ENCODE peak calls at places on chromosomes 13 and 19, in four cellular contexts. F is IMR-90, C is neuronal stem cell, P is trophoblast cell. A is an unnamed sample.

GRCh38 chr13:77184455-77184854 is 142.4 kb downstream of the MYCBP2 start:
- DNase-seq in F (no peak), C (no peak), P (peak; percentile 15), A (no peak)

GRCh38 chr19:7213628-7214328 is 80.4 kb downstream of the INSR start:
- DNase-seq in F (no peak), C (no peak), P (peak; percentile 21), A (no peak)

GRCh38 chr19:29610213-29610573 is 4.1 kb downstream of the POP4 start:
- DNase-seq in F (no peak), C (no peak), P (no peak), A (no peak)

GRCh38 chr19:31675187-31675913 is 326.1 kb upstream of the TSHZ3 start:
- DNase-seq in F (peak; percentile 59), C (no peak), P (no peak), A (no peak)

GRCh38 chr13:77502104-77502720 is 33.3 kb upstream of the SCEL start:
- DNase-seq in F (no peak), C (no peak), P (no peak), A (no peak)

GRCh38 chr13:111204438-111205177 is 89.5 kb downstream of the ARHGEF7 start:
- DNase-seq in F (peak; percentile 84), C (no peak), P (peak; percentile 77), A (peak; percentile 64)

GRCh38 chr13:20114066-20114465 is 46.8 kb downstream of the GJA3 start:
- DNase-seq in F (no peak), C (no peak), P (no peak), A (no peak)

GRCh38 chr19:50330365-50331078 is 1.3 kb upstream of the KCNC3 start:
- DNase-seq in F (peak; percentile 1), C (peak; percentile 95), P (peak; percentile 89), A (peak; percentile 96)

GRCh38 chr13:108734676-108735075 is 105.3 kb downstream of the MYO16 start:
- DNase-seq in F (no peak), C (no peak), P (no peak), A (peak; percentile 65)

GRCh38 chr13:50323440-50324070 is 308.3 kb downstream of the KCNRG start:
- DNase-seq in F (peak; percentile 96), C (no peak), P (peak; percentile 97), A (no peak)

GRCh38 chr19:47267350-47267759 is 7.3 kb upstream of the INAFM1 start:
- DNase-seq in F (no peak), C (no peak), P (no peak), A (no peak)

GRCh38 chr13:52862358-52863206 is 14.1 kb upstream of the PCDH8 start:
- DNase-seq in F (no peak), C (no peak), P (peak; percentile 54), A (peak; percentile 72)

GRCh38 chr19:710767-711166 is 2.0 kb downstream of the PALM start:
- DNase-seq in F (no peak), C (no peak), P (no peak), A (no peak)

GRCh38 chr19:33266971-33267484 is 35.3 kb downstream of the CEBPA start:
- DNase-seq in F (no peak), C (no peak), P (no peak), A (no peak)

GRCh38 chr13:65600702-65601101 is 1629.4 kb downstream of the PCDH9 start:
- DNase-seq in F (peak; percentile 78), C (no peak), P (no peak), A (no peak)

DNA sequence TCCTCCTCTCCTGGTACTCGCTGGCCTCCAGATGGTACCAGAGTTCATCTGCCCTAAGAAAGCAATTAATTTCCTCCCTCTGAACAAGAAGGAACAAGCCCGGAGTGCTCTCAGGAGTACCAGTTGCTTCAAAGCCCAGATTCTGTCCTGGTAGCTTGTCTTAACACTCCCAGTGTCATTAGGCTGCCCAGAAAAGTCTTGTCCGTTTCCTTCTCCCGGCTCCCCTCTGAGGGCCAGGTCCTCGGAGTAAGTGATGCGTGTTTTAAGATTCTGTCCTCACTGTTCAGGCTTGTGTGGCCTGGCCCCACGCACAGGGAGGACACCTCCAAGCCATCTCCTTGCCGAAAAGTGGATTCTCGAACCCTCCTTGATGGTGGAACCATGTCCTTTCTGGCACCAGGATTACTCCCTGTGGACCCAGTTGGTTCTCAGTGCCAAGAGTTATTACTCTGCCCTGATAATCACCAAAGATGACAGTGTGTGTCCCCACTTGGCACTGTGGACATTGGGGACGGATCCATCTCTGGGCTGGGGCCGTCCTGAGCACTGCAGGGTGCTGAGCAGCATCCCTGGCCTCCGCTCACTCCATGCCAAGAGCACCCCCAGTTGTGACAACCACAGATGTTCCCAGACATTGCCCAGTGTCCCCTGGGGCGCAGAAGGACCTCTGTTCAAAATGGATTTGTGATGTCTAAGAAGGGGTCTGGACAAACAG is 52.5 kb downstream of the RFX2 start:
- DNase-seq in F (no peak), C (no peak), P (no peak), A (no peak)
- H2AFZ ChIP-seq in F (peak overlapping the region; percentile 33), C (no peak overlapping the region), P (no peak overlapping the region), A (no peak overlapping the region)

GRCh38 chr19:54026656-54027055 is 35.2 kb downstream of the CACNG6 start:
- DNase-seq in F (no peak), C (no peak), P (no peak), A (no peak)

GRCh38 chr19:54021932-54022331 is 30.5 kb downstream of the CACNG6 start:
- DNase-seq in F (no peak), C (no peak), P (no peak), A (no peak)

GRCh38 chr19:54023191-54023590 is 31.8 kb downstream of the CACNG6 start:
- DNase-seq in F (no peak), C (no peak), P (no peak), A (no peak)

GRCh38 chr19:54021363-54021762 is 29.9 kb downstream of the CACNG6 start:
- DNase-seq in F (no peak), C (no peak), P (peak; percentile 87), A (no peak)

DNA sequence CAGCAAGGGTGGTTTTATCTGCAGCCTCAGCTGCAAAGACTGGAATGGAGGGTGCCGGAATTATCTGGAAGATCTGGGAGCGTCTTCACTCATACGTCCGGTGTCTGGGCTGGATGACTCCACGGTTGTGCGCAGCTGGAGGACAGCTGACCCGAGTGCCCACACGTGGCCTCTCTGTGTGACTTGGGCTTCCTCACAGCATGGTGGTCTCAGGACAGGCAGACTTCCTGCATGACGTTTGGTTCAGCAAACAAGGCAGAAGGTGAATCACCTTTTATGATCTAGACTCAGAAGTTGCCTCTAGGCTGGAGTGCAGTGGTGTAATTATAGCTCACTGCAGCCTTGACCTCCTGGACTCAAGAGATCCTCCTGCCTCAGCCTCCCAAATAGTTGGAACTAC is 33.2 kb downstream of the CACNG6 start:
- DNase-seq in F (no peak), C (no peak), P (no peak), A (no peak)
- H3K23ac ChIP-seq in F (no peak overlapping the region), C (no peak overlapping the region), P (no peak overlapping the region), A (no peak overlapping the region)

GRCh38 chr19:5115351-5115750 is 146.4 kb downstream of the KDM4B start:
- DNase-seq in F (no peak), C (no peak), P (no peak), A (no peak)

GRCh38 chr19:5117421-5117820 is 148.5 kb downstream of the KDM4B start:
- DNase-seq in F (no peak), C (no peak), P (no peak), A (no peak)

GRCh38 chr19:5115771-5116202 is 146.9 kb downstream of the KDM4B start:
- DNase-seq in F (peak; percentile 17), C (no peak), P (no peak), A (no peak)

GRCh38 chr19:5114713-5115112 is 145.8 kb downstream of the KDM4B start:
- DNase-seq in F (no peak), C (no peak), P (no peak), A (no peak)

GRCh38 chr19:5116292-5116691 is 147.4 kb downstream of the KDM4B start:
- DNase-seq in F (no peak), C (no peak), P (no peak), A (no peak)
- H3K4ac ChIP-seq in F (no peak overlapping the region), C (no peak overlapping the region), P (no peak overlapping the region), A (no peak overlapping the region)

DNA sequence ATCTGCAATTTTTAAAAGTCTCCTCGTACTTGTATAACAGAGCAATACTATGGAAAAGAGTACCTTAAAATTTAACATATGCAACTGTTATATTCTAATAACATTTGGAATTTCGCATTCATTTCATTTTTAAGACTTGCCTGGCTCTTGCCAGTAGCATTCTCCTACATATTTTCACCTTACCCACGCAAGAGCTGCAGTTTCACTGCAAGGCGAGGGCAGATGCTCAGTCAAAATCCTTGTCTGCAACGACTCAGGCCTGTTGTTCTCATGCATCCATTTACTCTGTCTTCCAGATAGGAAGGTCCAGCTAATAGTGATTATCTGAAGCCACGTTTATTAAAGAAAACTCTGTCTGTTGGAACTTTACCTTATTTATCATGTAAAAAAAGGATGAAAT is 227.0 kb upstream of the RFC3 start:
- DNase-seq in F (no peak), C (no peak), P (no peak), A (no peak)
- H2AFZ ChIP-seq in F (no peak overlapping the region), C (no peak overlapping the region), P (no peak overlapping the region), A (no peak overlapping the region)

DNA sequence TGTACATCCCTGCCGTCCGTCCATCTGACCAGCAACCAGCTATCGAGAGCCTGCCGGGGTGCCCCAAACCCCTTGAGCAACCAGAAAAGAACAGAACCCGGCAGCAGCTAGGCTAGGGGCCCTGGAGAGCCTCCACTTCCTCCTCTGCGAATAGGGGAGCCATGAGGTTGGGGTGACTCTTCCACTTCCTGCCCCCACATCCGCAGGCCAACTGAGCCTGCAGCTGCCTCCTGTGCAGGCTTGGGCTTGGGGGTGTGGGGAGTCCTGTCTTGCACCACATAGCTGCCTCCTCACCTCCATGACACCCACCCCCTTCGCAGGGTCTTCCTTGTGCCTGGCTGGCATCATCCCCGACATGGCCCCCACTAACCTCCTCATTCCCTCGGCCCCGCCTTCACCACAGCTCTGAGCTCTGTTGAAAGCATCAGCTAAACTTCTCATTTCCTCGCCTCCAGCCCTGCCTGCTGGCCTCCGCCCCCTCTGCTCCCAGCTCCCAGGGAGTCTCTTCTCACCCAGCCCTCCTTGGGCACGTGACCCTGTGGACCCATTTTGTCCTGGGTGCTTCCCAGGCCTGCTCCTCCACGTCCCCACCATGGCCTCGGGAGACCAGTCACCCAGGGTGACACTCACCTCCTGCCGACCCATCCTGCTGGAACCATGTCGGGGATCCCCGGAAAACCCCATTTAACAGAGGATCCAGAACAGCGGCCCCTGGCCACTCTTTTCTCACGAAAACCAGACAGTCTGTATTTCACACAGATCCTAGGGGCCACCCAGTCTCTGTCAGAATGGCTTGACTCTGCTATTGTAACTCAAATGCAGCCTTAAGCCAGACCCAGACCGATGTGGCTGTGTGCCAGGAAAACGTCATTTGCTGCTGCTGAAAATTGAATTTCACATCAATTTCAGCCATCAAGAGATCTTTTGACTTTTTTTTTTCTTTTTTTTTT is 50.4 kb downstream of the MYO9B start:
- DNase-seq in F (peak; percentile 25), C (no peak), P (peak; percentile 76), A (no peak)
- H3K23ac ChIP-seq in F (peak overlapping the region; percentile 94), C (peak overlapping the region; percentile 75), P (no peak overlapping the region), A (no peak overlapping the region)